ENCODE peak calls at places on chromosomes 4 and X, in five cellular contexts. J is dermis microvascular lymphatic vessel endothelial cell; Y is HT1080; L is substantia nigra; E is activated CD4-positive, alpha-beta T cell treated with anti-CD3 and anti-CD28 coated beads, Interleukin-2, amount 10 ng/mL, durations not matched to agents 7 days and 5 days. I is an unnamed sample.

GRCh38 chrX:129697204-129697829 is 41.5 kb upstream of the XPNPEP2 start:
- DNase-seq in J (no peak), Y (peak), L (no peak), E (no peak), I (no peak)

GRCh38 chrX:130746077-130746476 is 156.9 kb downstream of the ENOX2 start:
- DNase-seq in J (no peak), Y (no peak), L (no peak), E (no peak), I (no peak)

GRCh38 chr4:42786350-42787070 is 106.0 kb upstream of the GRXCR1 start:
- DNase-seq in J (no peak), Y (peak), L (no peak), E (no peak), I (no peak)

GRCh38 chr4:86058621-86059020 is 301.2 kb downstream of the MAPK10 start:
- DNase-seq in J (no peak), Y (no peak), L (no peak), E (no peak), I (no peak)

GRCh38 chrX:65241059-65241721 is 264.9 kb upstream of the ZC4H2 start:
- DNase-seq in J (no peak), Y (peak), L (no peak), E (no peak), I (no peak)

GRCh38 chr4:123955167-123955824 is 558.7 kb downstream of the SPRY1 start:
- DNase-seq in J (no peak), Y (no peak), L (no peak), E (no peak), I (no peak)

GRCh38 chr4:94765653-94766052 is 7.9 kb downstream of the BMPR1B start:
- DNase-seq in J (no peak), Y (no peak), L (no peak), E (no peak), I (no peak)

GRCh38 chr4:169225058-169225751 is 45.6 kb downstream of the SH3RF1 start:
- DNase-seq in J (peak), Y (peak), L (no peak), E (no peak), I (peak)

GRCh38 chr4:125735107-125735506 is 420.4 kb downstream of the FAT4 start:
- DNase-seq in J (peak), Y (peak), L (no peak), E (no peak), I (peak)

GRCh38 chrX:58025979-58026378 is 115.7 kb upstream of the ZXDA start:
- DNase-seq in J (peak), Y (peak), L (no peak), E (peak), I (peak)

GRCh38 chr4:8170341-8170740 is 11.7 kb upstream of the ABLIM2 start:
- DNase-seq in J (no peak), Y (no peak), L (no peak), E (no peak), I (no peak)

GRCh38 chrX:49101629-49101984 is 21.9 kb upstream of the WDR45 start:
- DNase-seq in J (no peak), Y (no peak), L (no peak), E (no peak), I (no peak)

GRCh38 chr4:25065451-25065850 is 34.7 kb upstream of the LGI2 start:
- DNase-seq in J (no peak), Y (no peak), L (no peak), E (no peak), I (no peak)

GRCh38 chr4:63919636-63920365 is 489.4 kb downstream of the TECRL start:
- DNase-seq in J (no peak), Y (no peak), L (no peak), E (no peak), I (no peak)

GRCh38 chr4:146051724-146052396 is 113.2 kb upstream of the ZNF827 start:
- DNase-seq in J (no peak), Y (peak), L (no peak), E (no peak), I (peak)

GRCh38 chr4:168859888-168860694 is 150.0 kb downstream of the CBR4 start:
- DNase-seq in J (no peak), Y (no peak), L (no peak), E (no peak), I (no peak)

GRCh38 chr4:3303840-3304715 is 11.3 kb downstream of the RGS12 start:
- DNase-seq in J (no peak), Y (no peak), L (no peak), E (no peak), I (no peak)